ENCODE peak calls at places on chromosomes 12 and 14, in nine cellular contexts. T is thoracic aorta, S is NCI-H460, F is testis, Y is NCI-H774, O is B cell, G is T47D, W is occipital lobe, B is H1. U is an unnamed sample.

GRCh38 chr14:68210729-68211299 is 391.2 kb downstream of the RAD51B start:
- DNase-seq in T (no peak), S (no peak), F (no peak), Y (no peak), O (peak; percentile 46), G (no peak), W (no peak), B (no peak), U (no peak)

GRCh38 chr14:86057018-86057667 is 527.2 kb downstream of the FLRT2 start:
- DNase-seq in T (no peak), S (peak; percentile 43), F (peak; percentile 44), Y (no peak), O (no peak), G (no peak), W (no peak), B (no peak), U (no peak)

GRCh38 chr12:58529114-58529665 is 391.1 kb downstream of the LRIG3 start:
- DNase-seq in T (no peak), S (no peak), F (no peak), Y (peak; percentile 67), O (no peak), G (no peak), W (no peak), B (no peak), U (no peak)

GRCh38 chr14:105493921-105494605 is 3.0 kb downstream of the TEDC1 start:
- DNase-seq in T (no peak), S (no peak), F (no peak), Y (no peak), O (peak; percentile 35), G (no peak), W (no peak), B (no peak), U (no peak)

GRCh38 chr12:12919666-12920435 is 28.5 kb downstream of the GPRC5A start:
- DNase-seq in T (no peak), S (no peak), F (no peak), Y (no peak), O (no peak), G (no peak), W (no peak), B (no peak), U (no peak)

GRCh38 chr12:111753144-111753881 is 13.4 kb upstream of the ALDH2 start:
- DNase-seq in T (no peak), S (peak; percentile 16), F (peak; percentile 74), Y (no peak), O (peak; percentile 75), G (peak; percentile 93), W (no peak), B (no peak), U (peak; percentile 97)

GRCh38 chr12:122834229-122834920 is 882 bp upstream of the HIP1R start:
- DNase-seq in T (no peak), S (peak; percentile 27), F (peak; percentile 58), Y (peak; percentile 38), O (peak; percentile 59), G (no peak), W (peak; percentile 58), B (peak; percentile 25), U (peak; percentile 67)

GRCh38 chr12:52643233-52644077 is 8.6 kb downstream of the KRT2 start:
- DNase-seq in T (no peak), S (no peak), F (no peak), Y (no peak), O (no peak), G (no peak), W (no peak), B (no peak), U (no peak)

GRCh38 chr14:95681153-95681552 is 5.1 kb upstream of the TCL1B start:
- DNase-seq in T (no peak), S (no peak), F (peak; percentile 32), Y (no peak), O (no peak), G (no peak), W (no peak), B (no peak), U (no peak)

GRCh38 chr12:104414581-104415305 is 42.0 kb upstream of the CHST11 start:
- DNase-seq in T (no peak), S (no peak), F (no peak), Y (no peak), O (no peak), G (no peak), W (no peak), B (peak; percentile 78), U (no peak)

GRCh38 chr14:25017562-25017961 is 32.4 kb downstream of the STXBP6 start:
- DNase-seq in T (no peak), S (no peak), F (no peak), Y (no peak), O (no peak), G (no peak), W (no peak), B (no peak), U (no peak)

GRCh38 chr12:32780111-32780510 is 24.4 kb upstream of the YARS2 start:
- DNase-seq in T (no peak), S (no peak), F (no peak), Y (no peak), O (no peak), G (no peak), W (no peak), B (no peak), U (no peak)

GRCh38 chr12:108211161-108211560 is 82.1 kb downstream of the WSCD2 start:
- DNase-seq in T (no peak), S (no peak), F (no peak), Y (no peak), O (no peak), G (no peak), W (no peak), B (no peak), U (no peak)

GRCh38 chr14:60935283-60935682 is 45.6 kb downstream of the TRMT5 start:
- DNase-seq in T (no peak), S (no peak), F (no peak), Y (no peak), O (no peak), G (no peak), W (no peak), B (no peak), U (no peak)

GRCh38 chr12:80053048-80053790 is 46.1 kb upstream of the OTOGL start:
- DNase-seq in T (peak; percentile 57), S (no peak), F (peak; percentile 48), Y (no peak), O (no peak), G (no peak), W (peak; percentile 67), B (no peak), U (no peak)

GRCh38 chr12:10749700-10750384 is 26.7 kb upstream of the YBX3 start:
- DNase-seq in T (peak; percentile 60), S (peak; percentile 82), F (peak; percentile 88), Y (peak; percentile 80), O (peak; percentile 55), G (peak; percentile 9), W (peak; percentile 68), B (peak; percentile 34), U (peak; percentile 28)

GRCh38 chr14:76964695-76965094 is 63.8 kb downstream of the IRF2BPL start:
- DNase-seq in T (no peak), S (no peak), F (no peak), Y (no peak), O (no peak), G (no peak), W (no peak), B (no peak), U (no peak)

GRCh38 chr14:68239988-68240387 is 420.4 kb downstream of the RAD51B start:
- DNase-seq in T (no peak), S (no peak), F (no peak), Y (no peak), O (no peak), G (no peak), W (no peak), B (no peak), U (no peak)

GRCh38 chr12:67370979-67371378 is 101.8 kb downstream of the CAND1 start:
- DNase-seq in T (no peak), S (no peak), F (no peak), Y (no peak), O (no peak), G (no peak), W (no peak), B (no peak), U (no peak)

GRCh38 chr12:40224439-40225291 is at the start of gene LRRK2:
- DNase-seq in T (peak; percentile 45), S (peak; percentile 26), F (peak; percentile 76), Y (peak; percentile 25), O (peak; percentile 83), G (peak; percentile 68), W (peak; percentile 54), B (no peak), U (peak; percentile 17)

GRCh38 chr14:45679852-45680251 is 426.9 kb upstream of the MIS18BP1 start:
- DNase-seq in T (no peak), S (peak; percentile 7), F (no peak), Y (no peak), O (no peak), G (no peak), W (no peak), B (no peak), U (no peak)

GRCh38 chr12:91210144-91210543 is 27.5 kb upstream of the DCN start:
- DNase-seq in T (no peak), S (no peak), F (no peak), Y (no peak), O (no peak), G (no peak), W (no peak), B (no peak), U (no peak)

GRCh38 chr14:86911506-86911905 is 1081.5 kb downstream of the GALC start:
- DNase-seq in T (no peak), S (no peak), F (no peak), Y (no peak), O (no peak), G (no peak), W (no peak), B (no peak), U (no peak)

GRCh38 chr12:10031318-10031717 is 836 bp downstream of the CLEC9A start:
- DNase-seq in T (no peak), S (no peak), F (no peak), Y (no peak), O (no peak), G (no peak), W (no peak), B (no peak), U (no peak)

GRCh38 chr12:109948382-109948781 is 47.8 kb downstream of the GIT2 start:
- DNase-seq in T (no peak), S (no peak), F (no peak), Y (no peak), O (no peak), G (no peak), W (no peak), B (no peak), U (no peak)

GRCh38 chr14:21454843-21455550 is 926 bp downstream of the CHD8 start:
- DNase-seq in T (no peak), S (no peak), F (no peak), Y (no peak), O (no peak), G (no peak), W (no peak), B (no peak), U (no peak)